ENCODE peak calls at places on chromosome 5, in five cellular contexts. One of them, this sample, is unnamed.

GRCh38 chr5:34525761-34526160 is 130.4 kb upstream of the RAI14 start:
- DNase-seq in hepatocyte: no peak
- DNase-seq in uterus: no peak
- DNase-seq in lung: no peak
- DNase-seq in IMR-90: no peak
- DNase-seq in this sample: no peak

GRCh38 chr5:39928709-39929108 is 503.9 kb upstream of the DAB2 start:
- DNase-seq in hepatocyte: no peak
- DNase-seq in uterus: no peak
- DNase-seq in lung: no peak
- DNase-seq in IMR-90: no peak
- DNase-seq in this sample: no peak

GRCh38 chr5:131382407-131383395 is 118.8 kb downstream of the CDC42SE2 start:
- DNase-seq in hepatocyte: peak; percentile 59
- DNase-seq in uterus: no peak
- DNase-seq in lung: no peak
- DNase-seq in IMR-90: peak; percentile 58
- DNase-seq in this sample: no peak

GRCh38 chr5:179378441-179379271 is 33.4 kb upstream of the ADAMTS2 start:
- DNase-seq in hepatocyte: peak; percentile 30
- DNase-seq in uterus: no peak
- DNase-seq in lung: no peak
- DNase-seq in IMR-90: peak; percentile 78
- DNase-seq in this sample: no peak

GRCh38 chr5:129963359-129963758 is 59.1 kb downstream of the CHSY3 start:
- DNase-seq in hepatocyte: peak; percentile 24
- DNase-seq in uterus: no peak
- DNase-seq in lung: no peak
- DNase-seq in IMR-90: peak; percentile 66
- DNase-seq in this sample: no peak

GRCh38 chr5:16992006-16992405 is 55.9 kb upstream of the MYO10 start:
- DNase-seq in hepatocyte: no peak
- DNase-seq in uterus: no peak
- DNase-seq in lung: no peak
- DNase-seq in IMR-90: peak; percentile 71
- DNase-seq in this sample: no peak

GRCh38 chr5:5203441-5203840 is 63.3 kb downstream of the ADAMTS16 start:
- DNase-seq in hepatocyte: no peak
- DNase-seq in uterus: no peak
- DNase-seq in lung: no peak
- DNase-seq in IMR-90: no peak
- DNase-seq in this sample: no peak

GRCh38 chr5:61290815-61291214 is 41.2 kb upstream of the ZSWIM6 start:
- DNase-seq in hepatocyte: no peak
- DNase-seq in uterus: no peak
- DNase-seq in lung: no peak
- DNase-seq in IMR-90: no peak
- DNase-seq in this sample: no peak

GRCh38 chr5:134555889-134556311 is 30.4 kb downstream of the JADE2 start:
- DNase-seq in hepatocyte: peak; percentile 42
- DNase-seq in uterus: peak; percentile 52
- DNase-seq in lung: peak; percentile 40
- DNase-seq in IMR-90: peak; percentile 68
- DNase-seq in this sample: no peak

GRCh38 chr5:76953551-76954382 is 922 bp downstream of the CRHBP start:
- DNase-seq in hepatocyte: peak; percentile 22
- DNase-seq in uterus: no peak
- DNase-seq in lung: no peak
- DNase-seq in IMR-90: no peak
- DNase-seq in this sample: no peak

DNA sequence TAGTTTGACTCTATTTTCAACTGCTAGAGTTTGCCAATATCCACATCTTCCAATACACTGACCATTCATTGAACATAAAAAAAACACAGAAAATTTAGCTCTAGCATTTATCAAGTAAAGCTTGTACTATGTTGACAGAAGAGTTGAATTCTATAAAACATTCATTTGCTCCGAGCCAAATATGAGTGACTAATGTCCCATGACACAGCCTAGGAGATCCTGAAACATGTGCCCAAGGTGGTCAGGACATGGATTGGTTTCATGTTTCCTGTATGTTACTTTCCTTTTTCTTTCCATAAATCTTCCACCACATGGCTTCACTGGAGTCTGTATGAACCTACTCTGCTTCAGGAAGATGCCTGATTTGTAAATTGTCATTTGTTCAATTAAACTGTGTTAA is 122.4 kb upstream of the PRDM9 start:
- DNase-seq in hepatocyte: no peak
- DNase-seq in uterus: no peak
- DNase-seq in lung: no peak
- DNase-seq in IMR-90: no peak
- DNase-seq in this sample: no peak
- H3K27ac ChIP-seq in hepatocyte: no peak overlapping the region
- H3K27ac ChIP-seq in uterus: no peak overlapping the region
- H3K27ac ChIP-seq in lung: no peak overlapping the region
- H3K27ac ChIP-seq in IMR-90: no peak overlapping the region
- H3K27ac ChIP-seq in this sample: no peak overlapping the region

GRCh38 chr5:157198277-157199058 is 17.8 kb downstream of the ITK start:
- DNase-seq in hepatocyte: no peak
- DNase-seq in uterus: no peak
- DNase-seq in lung: no peak
- DNase-seq in IMR-90: no peak
- DNase-seq in this sample: no peak

GRCh38 chr5:157204765-157205164 is 24.1 kb downstream of the ITK start:
- DNase-seq in hepatocyte: no peak
- DNase-seq in uterus: no peak
- DNase-seq in lung: no peak
- DNase-seq in IMR-90: no peak
- DNase-seq in this sample: no peak

GRCh38 chr5:157205708-157206107 is 25.1 kb downstream of the ITK start:
- DNase-seq in hepatocyte: no peak
- DNase-seq in uterus: no peak
- DNase-seq in lung: no peak
- DNase-seq in IMR-90: no peak
- DNase-seq in this sample: no peak

DNA sequence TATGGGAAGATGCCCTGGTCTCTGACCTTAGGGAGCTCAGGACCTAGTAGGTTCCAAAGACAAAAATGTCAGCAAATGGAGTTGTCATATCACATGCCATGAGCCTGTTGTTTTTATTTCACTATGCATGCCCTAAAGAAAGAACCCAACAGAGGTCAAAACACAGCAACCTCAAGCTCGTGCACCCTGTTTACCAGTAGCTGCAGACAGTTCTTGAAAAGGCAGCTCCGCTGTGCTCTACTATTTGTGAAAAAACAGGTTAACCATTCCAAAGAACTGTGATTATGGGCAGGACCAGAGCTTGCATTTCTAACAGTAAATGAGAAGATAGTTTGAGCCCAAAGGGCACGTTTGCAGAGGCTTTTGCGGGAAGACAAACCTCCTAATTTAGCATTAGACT is 22.8 kb downstream of the ITK start:
- DNase-seq in hepatocyte: no peak
- DNase-seq in uterus: no peak
- DNase-seq in lung: no peak
- DNase-seq in IMR-90: no peak
- DNase-seq in this sample: no peak
- H3K27ac ChIP-seq in hepatocyte: no peak overlapping the region
- H3K27ac ChIP-seq in uterus: no peak overlapping the region
- H3K27ac ChIP-seq in lung: no peak overlapping the region
- H3K27ac ChIP-seq in IMR-90: no peak overlapping the region
- H3K27ac ChIP-seq in this sample: no peak overlapping the region

GRCh38 chr5:9230355-9230754 is 315.5 kb downstream of the SEMA5A start:
- DNase-seq in hepatocyte: no peak
- DNase-seq in uterus: no peak
- DNase-seq in lung: no peak
- DNase-seq in IMR-90: no peak
- DNase-seq in this sample: no peak

GRCh38 chr5:9231842-9232241 is 314.0 kb downstream of the SEMA5A start:
- DNase-seq in hepatocyte: no peak
- DNase-seq in uterus: no peak
- DNase-seq in lung: no peak
- DNase-seq in IMR-90: no peak
- DNase-seq in this sample: no peak

GRCh38 chr5:9222054-9222738 is 323.7 kb downstream of the SEMA5A start:
- DNase-seq in hepatocyte: no peak
- DNase-seq in uterus: no peak
- DNase-seq in lung: no peak
- DNase-seq in IMR-90: no peak
- DNase-seq in this sample: no peak

DNA sequence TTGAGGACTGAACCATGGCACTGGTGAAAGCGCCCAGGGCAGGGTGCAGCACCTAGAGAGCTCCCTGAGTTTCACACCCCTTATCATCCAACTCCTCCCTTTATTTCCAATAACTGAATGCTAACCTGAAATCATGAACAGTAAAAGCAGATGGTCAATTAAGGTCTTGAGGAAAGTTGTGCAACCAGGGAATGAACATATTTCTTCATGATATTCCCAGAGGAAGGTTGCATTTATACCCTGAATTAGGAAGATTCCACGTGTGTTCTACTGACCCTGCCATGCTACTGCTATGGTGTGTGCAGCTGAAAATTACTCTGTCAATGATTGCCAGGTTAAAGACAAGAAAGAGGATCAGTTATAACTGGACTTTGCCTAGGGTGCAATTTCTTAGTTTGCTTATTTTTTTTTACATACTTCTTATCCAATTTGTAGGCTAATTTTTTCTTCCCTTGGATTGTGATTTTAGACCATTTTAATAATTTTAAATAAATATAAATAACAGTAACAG is 319.8 kb downstream of the SEMA5A start:
- DNase-seq in hepatocyte: peak; percentile 13
- DNase-seq in uterus: no peak
- DNase-seq in lung: no peak
- DNase-seq in IMR-90: no peak
- DNase-seq in this sample: no peak
- H3K27ac ChIP-seq in hepatocyte: no peak overlapping the region
- H3K27ac ChIP-seq in uterus: no peak overlapping the region
- H3K27ac ChIP-seq in lung: no peak overlapping the region
- H3K27ac ChIP-seq in IMR-90: no peak overlapping the region
- H3K27ac ChIP-seq in this sample: no peak overlapping the region

DNA sequence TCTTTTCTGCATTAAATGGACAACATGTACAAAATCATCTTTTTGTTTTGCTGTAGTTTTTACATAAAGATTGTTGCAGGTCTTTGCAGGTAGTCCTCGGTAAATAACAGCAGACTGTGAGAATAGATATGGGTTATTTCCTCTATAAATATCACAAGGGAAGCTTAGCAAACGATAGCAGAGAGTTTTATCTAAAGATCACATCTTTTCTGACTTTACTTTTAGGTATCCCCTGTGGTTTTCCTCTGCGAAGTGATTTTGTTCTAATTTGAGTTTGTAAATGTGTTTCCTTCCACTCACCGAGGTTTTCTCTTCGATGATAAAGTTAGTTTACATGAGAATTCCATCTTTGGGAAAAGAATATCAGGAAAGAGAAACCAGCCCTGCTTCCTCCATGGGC is 109.6 kb downstream of the EGFLAM start:
- DNase-seq in hepatocyte: no peak
- DNase-seq in uterus: no peak
- DNase-seq in lung: no peak
- DNase-seq in IMR-90: no peak
- DNase-seq in this sample: no peak
- H3K27ac ChIP-seq in hepatocyte: no peak overlapping the region
- H3K27ac ChIP-seq in uterus: no peak overlapping the region
- H3K27ac ChIP-seq in lung: no peak overlapping the region
- H3K27ac ChIP-seq in IMR-90: no peak overlapping the region
- H3K27ac ChIP-seq in this sample: no peak overlapping the region

GRCh38 chr5:29972597-29972996 is 1220.9 kb upstream of the CDH6 start:
- DNase-seq in hepatocyte: no peak
- DNase-seq in uterus: no peak
- DNase-seq in lung: no peak
- DNase-seq in IMR-90: no peak
- DNase-seq in this sample: no peak
- H3K27ac ChIP-seq in hepatocyte: no peak overlapping the region
- H3K27ac ChIP-seq in uterus: no peak overlapping the region
- H3K27ac ChIP-seq in lung: no peak overlapping the region
- H3K27ac ChIP-seq in IMR-90: no peak overlapping the region
- H3K27ac ChIP-seq in this sample: no peak overlapping the region

GRCh38 chr5:173298213-173298933 is 29.8 kb downstream of the STC2 start:
- DNase-seq in hepatocyte: no peak
- DNase-seq in uterus: no peak
- DNase-seq in lung: no peak
- DNase-seq in IMR-90: no peak
- DNase-seq in this sample: no peak

GRCh38 chr5:173294673-173295320 is 33.4 kb downstream of the STC2 start:
- DNase-seq in hepatocyte: no peak
- DNase-seq in uterus: no peak
- DNase-seq in lung: no peak
- DNase-seq in IMR-90: no peak
- DNase-seq in this sample: no peak

GRCh38 chr5:173295796-173296195 is 32.4 kb downstream of the STC2 start:
- DNase-seq in hepatocyte: no peak
- DNase-seq in uterus: no peak
- DNase-seq in lung: no peak
- DNase-seq in IMR-90: no peak
- DNase-seq in this sample: no peak

GRCh38 chr5:173297813-173298212 is 30.4 kb downstream of the STC2 start:
- DNase-seq in hepatocyte: no peak
- DNase-seq in uterus: no peak
- DNase-seq in lung: no peak
- DNase-seq in IMR-90: no peak
- DNase-seq in this sample: no peak

DNA sequence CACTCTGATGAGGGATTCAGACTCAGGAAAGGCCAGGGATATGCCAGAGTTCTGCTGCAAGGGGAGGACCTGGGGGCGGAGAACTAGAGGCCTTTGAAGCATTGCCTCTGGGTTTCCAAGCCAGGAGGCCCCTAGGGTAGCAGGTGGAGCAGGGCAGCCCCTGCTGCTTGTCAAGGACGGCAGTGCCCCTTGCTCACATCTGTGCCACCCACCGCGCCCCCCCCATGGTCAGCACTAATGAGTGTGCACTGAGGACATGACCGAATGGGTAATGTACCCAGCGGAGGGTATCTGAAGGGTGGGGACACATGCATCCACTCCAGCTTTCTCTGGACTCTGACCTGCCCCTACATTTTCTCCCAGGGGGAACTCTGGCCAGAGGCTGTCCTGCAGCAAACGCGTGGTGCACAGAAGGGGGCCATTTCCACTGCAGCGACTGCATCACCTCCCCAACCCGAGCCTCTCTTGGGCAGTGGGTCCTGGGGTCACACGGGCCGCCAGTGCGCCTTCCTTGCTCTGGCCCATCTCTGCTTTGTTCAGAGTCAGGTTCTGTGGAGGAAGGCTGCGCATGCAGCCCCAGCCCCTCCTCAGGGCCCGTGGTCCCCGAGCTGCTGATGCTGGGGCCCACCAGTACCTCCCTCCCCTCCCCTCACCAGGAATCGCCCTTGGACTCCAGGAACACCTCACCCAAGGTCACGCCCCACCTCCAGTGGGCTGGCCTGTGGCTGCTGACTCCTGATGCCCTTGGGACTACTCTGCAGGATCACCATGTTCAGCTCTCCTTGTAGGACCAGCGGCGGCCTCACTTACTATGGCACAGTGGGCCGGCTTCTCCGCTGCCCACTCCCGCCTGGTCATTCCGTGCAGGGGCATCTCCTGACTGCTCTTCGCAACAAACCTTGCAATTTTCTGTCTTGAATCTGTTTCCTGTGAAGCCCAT is 31.2 kb downstream of the STC2 start:
- DNase-seq in hepatocyte: no peak
- DNase-seq in uterus: no peak
- DNase-seq in lung: no peak
- DNase-seq in IMR-90: no peak
- DNase-seq in this sample: no peak
- H3K27ac ChIP-seq in hepatocyte: no peak overlapping the region
- H3K27ac ChIP-seq in uterus: no peak overlapping the region
- H3K27ac ChIP-seq in lung: no peak overlapping the region
- H3K27ac ChIP-seq in IMR-90: no peak overlapping the region
- H3K27ac ChIP-seq in this sample: no peak overlapping the region

This sample was measured in caudate nucleus.